ENCODE peak calls at places on chromosomes 16 and 17, in ten cellular contexts. N is bronchial epithelial cell; X is activated CD4-positive, alpha-beta T cell treated with anti-CD3 and anti-CD28 coated beads, Interleukin-2, amount 50 U/mL, for 1 hour; C is choroid plexus epithelial cell; Z is foreskin melanocyte; B is stimulated activated CD8-positive, alpha-beta memory T cell treated with anti-CD3 and anti-CD28 coated beads, Interleukin-4, amount 100 ng/mL, for 1 hour; L is C1 segment of cervical spinal cord; T is iris pigment epithelial cell; H is aorta; K is HFFc6. E is an unnamed sample.

GRCh38 chr17:34269969-34270368 is at the start of gene CCL7:
- DNase-seq in N (peak; percentile 57), X (no peak), C (no peak), Z (no peak), B (no peak), L (no peak), T (no peak), H (no peak), K (peak; percentile 34), E (no peak)

GRCh38 chr16:81752225-81752875 is 26.7 kb upstream of the PLCG2 start:
- DNase-seq in N (no peak), X (no peak), C (peak; percentile 10), Z (no peak), B (no peak), L (peak; percentile 14), T (peak; percentile 14), H (no peak), K (no peak), E (no peak)

GRCh38 chr17:78125976-78126894 is 2.3 kb downstream of the TMC6 start:
- DNase-seq in N (no peak), X (no peak), C (no peak), Z (no peak), B (no peak), L (peak; percentile 42), T (no peak), H (no peak), K (no peak), E (no peak)

GRCh38 chr17:72587773-72588511 is 467.1 kb downstream of the SOX9 start:
- DNase-seq in N (peak; percentile 81), X (no peak), C (peak; percentile 68), Z (no peak), B (no peak), L (no peak), T (peak; percentile 69), H (no peak), K (no peak), E (no peak)

GRCh38 chr17:64940055-64940454 is 20.8 kb upstream of the LRRC37A3 start:
- DNase-seq in N (peak; percentile 47), X (no peak), C (no peak), Z (no peak), B (no peak), L (no peak), T (no peak), H (no peak), K (no peak), E (no peak)

GRCh38 chr16:25020112-25020591 is 5.0 kb upstream of the ARHGAP17 start:
- DNase-seq in N (no peak), X (no peak), C (no peak), Z (no peak), B (no peak), L (no peak), T (no peak), H (no peak), K (no peak), E (no peak)

GRCh38 chr17:66240630-66241029 is 11.4 kb upstream of the APOH start:
- DNase-seq in N (peak; percentile 57), X (no peak), C (no peak), Z (peak; percentile 41), B (no peak), L (no peak), T (no peak), H (no peak), K (peak; percentile 26), E (no peak)

GRCh38 chr17:11644265-11645212 is 46.3 kb downstream of the DNAH9 start:
- DNase-seq in N (peak; percentile 54), X (peak; percentile 7), C (peak; percentile 65), Z (peak; percentile 63), B (no peak), L (peak; percentile 40), T (peak; percentile 67), H (no peak), K (peak; percentile 30), E (peak; percentile 65)

GRCh38 chr16:77234611-77235010 is 35.4 kb downstream of the SYCE1L start:
- DNase-seq in N (peak; percentile 25), X (no peak), C (peak; percentile 19), Z (no peak), B (no peak), L (no peak), T (peak; percentile 57), H (no peak), K (no peak), E (peak; percentile 49)

GRCh38 chr17:31564883-31565297 is 173.4 kb downstream of the RAB11FIP4 start:
- DNase-seq in N (no peak), X (no peak), C (peak; percentile 44), Z (peak; percentile 75), B (no peak), L (no peak), T (peak; percentile 61), H (peak; percentile 65), K (no peak), E (no peak)

GRCh38 chr17:75721463-75722011 is 278 bp downstream of the ITGB4 start:
- DNase-seq in N (no peak), X (no peak), C (no peak), Z (no peak), B (no peak), L (no peak), T (no peak), H (no peak), K (no peak), E (no peak)

GRCh38 chr17:63193827-63194226 is 227.8 kb downstream of the TANC2 start:
- DNase-seq in N (peak; percentile 25), X (no peak), C (no peak), Z (no peak), B (no peak), L (no peak), T (no peak), H (no peak), K (no peak), E (no peak)

GRCh38 chr16:1500465-1501150 is 7.4 kb downstream of the TELO2 start:
- DNase-seq in N (no peak), X (no peak), C (no peak), Z (no peak), B (no peak), L (no peak), T (no peak), H (peak; percentile 72), K (no peak), E (no peak)

GRCh38 chr16:78605548-78606097 is 506.2 kb downstream of the WWOX start:
- DNase-seq in N (no peak), X (no peak), C (no peak), Z (no peak), B (no peak), L (no peak), T (no peak), H (no peak), K (no peak), E (no peak)

GRCh38 chr17:39239640-39240314 is 14.0 kb upstream of the STAC2 start:
- DNase-seq in N (peak; percentile 41), X (peak; percentile 70), C (peak; percentile 26), Z (no peak), B (peak; percentile 48), L (no peak), T (peak; percentile 15), H (peak; percentile 77), K (no peak), E (peak; percentile 57)

GRCh38 chr16:59320657-59321056 is 586.5 kb upstream of the GOT2 start:
- DNase-seq in N (no peak), X (no peak), C (no peak), Z (no peak), B (no peak), L (no peak), T (no peak), H (no peak), K (no peak), E (no peak)

GRCh38 chr17:40069751-40070643 is 7.2 kb downstream of the THRA start:
- DNase-seq in N (no peak), X (peak; percentile 34), C (peak; percentile 69), Z (no peak), B (no peak), L (peak; percentile 54), T (peak; percentile 66), H (no peak), K (peak; percentile 43), E (peak; percentile 42)

GRCh38 chr17:71792966-71793365 is 327.9 kb upstream of the SOX9 start:
- DNase-seq in N (peak; percentile 97), X (no peak), C (peak; percentile 91), Z (no peak), B (no peak), L (no peak), T (peak; percentile 86), H (no peak), K (peak; percentile 17), E (no peak)

GRCh38 chr16:68470461-68471150 is 22.3 kb upstream of the SMPD3 start:
- DNase-seq in N (no peak), X (no peak), C (no peak), Z (no peak), B (no peak), L (peak; percentile 50), T (no peak), H (no peak), K (no peak), E (no peak)

GRCh38 chr16:63613701-63614100 is 1508.2 kb downstream of the CDH11 start:
- DNase-seq in N (peak; percentile 56), X (no peak), C (peak; percentile 4), Z (no peak), B (no peak), L (no peak), T (no peak), H (no peak), K (no peak), E (no peak)

GRCh38 chr17:57668332-57668731 is 76.8 kb downstream of the CCDC182 start:
- DNase-seq in N (no peak), X (no peak), C (no peak), Z (no peak), B (no peak), L (no peak), T (no peak), H (no peak), K (no peak), E (peak; percentile 73)

GRCh38 chr17:64216385-64217248 is 46.4 kb downstream of the TEX2 start:
- DNase-seq in N (no peak), X (no peak), C (peak; percentile 66), Z (no peak), B (no peak), L (no peak), T (peak; percentile 68), H (no peak), K (peak; percentile 32), E (no peak)

GRCh38 chr16:47920709-47921108 is 235.1 kb downstream of the ABCC12 start:
- DNase-seq in N (peak; percentile 38), X (no peak), C (no peak), Z (no peak), B (no peak), L (no peak), T (no peak), H (no peak), K (no peak), E (no peak)

GRCh38 chr17:45234641-45235040 is 13.0 kb downstream of the FMNL1 start:
- DNase-seq in N (no peak), X (no peak), C (no peak), Z (no peak), B (no peak), L (no peak), T (no peak), H (no peak), K (no peak), E (peak; percentile 69)

GRCh38 chr16:67963325-67964321 is 4.8 kb downstream of the SLC12A4 start:
- DNase-seq in N (no peak), X (no peak), C (peak; percentile 26), Z (no peak), B (no peak), L (no peak), T (no peak), H (peak; percentile 80), K (no peak), E (no peak)

GRCh38 chr17:49646391-49647255 is 31.3 kb downstream of the SPOP start:
- DNase-seq in N (peak; percentile 91), X (no peak), C (peak; percentile 71), Z (peak; percentile 15), B (no peak), L (no peak), T (peak; percentile 78), H (no peak), K (peak; percentile 85), E (no peak)

GRCh38 chr16:88077328-88078108 is 126.3 kb downstream of the BANP start:
- DNase-seq in N (no peak), X (no peak), C (no peak), Z (no peak), B (no peak), L (no peak), T (no peak), H (peak; percentile 45), K (no peak), E (peak; percentile 91)

GRCh38 chr17:82901836-82902235 is 62.0 kb upstream of the ZNF750 start:
- DNase-seq in N (no peak), X (no peak), C (no peak), Z (no peak), B (no peak), L (no peak), T (no peak), H (peak; percentile 57), K (no peak), E (no peak)

E was measured in SK-N-DZ.